ENCODE peak calls at places on chromosomes 4 and X, in six cellular contexts. H, U, R, E, W and A are unnamed samples.

GRCh38 chr4:121721700-121722099 is 24.9 kb upstream of the ANXA5 start:
- DNase-seq in H (no peak), U (no peak), R (no peak), E (no peak), W (no peak), A (no peak)

GRCh38 chr4:54913751-54914526 is 211.5 kb downstream of the KDR start:
- DNase-seq in H (no peak), U (no peak), R (no peak), E (no peak), W (peak), A (no peak)

GRCh38 chr4:118939169-118939779 is 50.6 kb downstream of the SYNPO2 start:
- DNase-seq in H (no peak), U (no peak), R (no peak), E (no peak), W (no peak), A (no peak)

GRCh38 chrX:109049903-109050302 is 313.5 kb upstream of the IRS4 start:
- DNase-seq in H (peak), U (no peak), R (no peak), E (no peak), W (no peak), A (no peak)

GRCh38 chr4:100076753-100077152 is 113.5 kb downstream of the DDIT4L start:
- DNase-seq in H (no peak), U (no peak), R (no peak), E (no peak), W (no peak), A (no peak)

GRCh38 chr4:121685257-121685656 is 11.5 kb downstream of the ANXA5 start:
- DNase-seq in H (no peak), U (no peak), R (no peak), E (no peak), W (no peak), A (no peak)

GRCh38 chr4:75289843-75290616 is 224.2 kb downstream of the RCHY1 start:
- DNase-seq in H (peak), U (no peak), R (peak), E (peak), W (no peak), A (peak)

GRCh38 chr4:44446801-44447562 is 1.6 kb downstream of the KCTD8 start:
- DNase-seq in H (peak), U (no peak), R (no peak), E (no peak), W (peak), A (no peak)

GRCh38 chrX:47245156-47245555 is 12.3 kb downstream of the USP11 start:
- DNase-seq in H (no peak), U (no peak), R (no peak), E (no peak), W (no peak), A (no peak)

GRCh38 chrX:20361890-20362262 is 95.2 kb upstream of the RPS6KA3 start:
- DNase-seq in H (peak), U (no peak), R (peak), E (no peak), W (no peak), A (no peak)

GRCh38 chr4:3780347-3781171 is 14.4 kb downstream of the ADRA2C start:
- DNase-seq in H (peak), U (no peak), R (peak), E (no peak), W (peak), A (no peak)

GRCh38 chrX:3295731-3296130 is 50.7 kb downstream of the MXRA5 start:
- DNase-seq in H (peak), U (no peak), R (no peak), E (no peak), W (no peak), A (no peak)